ENCODE peak calls at places on chromosomes 6 and 20, in eight cellular contexts. Z is heart right ventricle, P is lower lobe of right lung, R is HCT116, G is fibroblast of lung, U is SK-N-SH, X is brain microvascular endothelial cell, J is GM23338. K is an unnamed sample. For H3K36me3, the result is how much of the 10 kb centered on the place peaks cover.

GRCh38 chr6:105793132-105793531 is 293.0 kb upstream of the PRDM1 start:
- DNase-seq in Z (no peak), P (no peak), R (no peak), G (no peak), U (no peak), X (no peak), J (no peak), K (no peak)

GRCh38 chr20:34922654-34923381 is 32.8 kb downstream of the GSS start:
- DNase-seq in Z (peak), P (no peak), R (no peak), G (peak), U (no peak), X (peak), J (no peak), K (peak)

GRCh38 chr6:88683734-88684133 is 279.7 kb downstream of the RNGTT start:
- DNase-seq in Z (no peak), P (no peak), R (no peak), G (peak), U (no peak), X (peak), J (no peak), K (no peak)

GRCh38 chr6:82741996-82742385 is 323.6 kb downstream of the UBE3D start:
- DNase-seq in Z (no peak), P (no peak), R (no peak), G (no peak), U (no peak), X (no peak), J (peak), K (no peak)

GRCh38 chr6:53300656-53301551 is 47.8 kb downstream of the ELOVL5 start:
- DNase-seq in Z (peak), P (peak), R (no peak), G (peak), U (no peak), X (no peak), J (no peak), K (peak)

GRCh38 chr20:45370571-45371204 is 7.4 kb downstream of the TP53TG5 start:
- DNase-seq in Z (no peak), P (no peak), R (no peak), G (no peak), U (no peak), X (no peak), J (no peak), K (no peak)

GRCh38 chr6:5085638-5086293 is 625 bp downstream of the PPP1R3G start:
- DNase-seq in Z (no peak), P (no peak), R (no peak), G (peak), U (peak), X (no peak), J (peak), K (peak)

GRCh38 chr6:131958551-131959470 is 7.6 kb upstream of the CCN2 start:
- DNase-seq in Z (no peak), P (no peak), R (no peak), G (peak), U (no peak), X (no peak), J (no peak), K (no peak)

GRCh38 chr20:56400001-56400640 is 7.7 kb downstream of the CSTF1 start:
- DNase-seq in Z (peak), P (no peak), R (peak), G (peak), U (peak), X (peak), J (peak), K (peak)

GRCh38 chr6:33856655-33857054 is 52.9 kb upstream of the MLN start:
- DNase-seq in Z (no peak), P (no peak), R (no peak), G (no peak), U (no peak), X (no peak), J (no peak), K (no peak)

GRCh38 chr20:50850721-50851286 is 55.9 kb downstream of the BCAS4 start:
- DNase-seq in Z (no peak), P (no peak), R (no peak), G (no peak), U (no peak), X (no peak), J (peak), K (no peak)

GRCh38 chr6:131053546-131054240 is 9.4 kb downstream of the EPB41L2 start:
- DNase-seq in Z (no peak), P (no peak), R (no peak), G (peak), U (no peak), X (no peak), J (no peak), K (no peak)

GRCh38 chr20:37225146-37225545 is 36.5 kb downstream of the GHRH start:
- DNase-seq in Z (no peak), P (no peak), R (no peak), G (no peak), U (no peak), X (no peak), J (no peak), K (no peak)
- H3K36me3 ChIP-seq in Z (half or more), P (half or more), R (half or more), G (under half), U (half or more), X (half or more), J (half or more), K (half or more)

GRCh38 chr6:169960891-169961611 is 209.6 kb downstream of the ERMARD start:
- DNase-seq in Z (no peak), P (no peak), R (no peak), G (no peak), U (peak), X (no peak), J (no peak), K (no peak)

GRCh38 chr6:169960003-169960344 is 208.6 kb downstream of the ERMARD start:
- DNase-seq in Z (no peak), P (no peak), R (no peak), G (no peak), U (peak), X (no peak), J (no peak), K (no peak)

GRCh38 chr6:169958510-169958909 is 207.1 kb downstream of the ERMARD start:
- DNase-seq in Z (no peak), P (no peak), R (no peak), G (no peak), U (no peak), X (no peak), J (no peak), K (no peak)

GRCh38 chr6:169960531-169960890 is 209.1 kb downstream of the ERMARD start:
- DNase-seq in Z (no peak), P (no peak), R (no peak), G (no peak), U (peak), X (no peak), J (no peak), K (no peak)

GRCh38 chr6:169959129-169960002 is 207.9 kb downstream of the ERMARD start:
- DNase-seq in Z (no peak), P (peak), R (no peak), G (no peak), U (peak), X (no peak), J (peak), K (no peak)
- H3K36me3 ChIP-seq in Z (under half), P (under half), R (under half), G (under half), U (under half), X (under half), J (under half), K (under half)

GRCh38 chr6:302760-303159 is 10.5 kb downstream of the DUSP22 start:
- DNase-seq in Z (no peak), P (no peak), R (no peak), G (no peak), U (no peak), X (no peak), J (no peak), K (no peak)

GRCh38 chr6:303263-303662 is 11.0 kb downstream of the DUSP22 start:
- DNase-seq in Z (no peak), P (no peak), R (no peak), G (no peak), U (no peak), X (no peak), J (no peak), K (no peak)

GRCh38 chr6:300494-301198 is 8.4 kb downstream of the DUSP22 start:
- DNase-seq in Z (no peak), P (no peak), R (no peak), G (no peak), U (no peak), X (no peak), J (no peak), K (no peak)

GRCh38 chr6:301526-301925 is 9.2 kb downstream of the DUSP22 start:
- DNase-seq in Z (no peak), P (no peak), R (no peak), G (no peak), U (no peak), X (no peak), J (no peak), K (no peak)

GRCh38 chr6:301929-302705 is 9.8 kb downstream of the DUSP22 start:
- DNase-seq in Z (no peak), P (no peak), R (no peak), G (no peak), U (no peak), X (no peak), J (no peak), K (no peak)
- H3K36me3 ChIP-seq in Z (under half), P (under half), R (under half), G (under half), U (under half), X (under half), J (under half), K (under half)

DNA sequence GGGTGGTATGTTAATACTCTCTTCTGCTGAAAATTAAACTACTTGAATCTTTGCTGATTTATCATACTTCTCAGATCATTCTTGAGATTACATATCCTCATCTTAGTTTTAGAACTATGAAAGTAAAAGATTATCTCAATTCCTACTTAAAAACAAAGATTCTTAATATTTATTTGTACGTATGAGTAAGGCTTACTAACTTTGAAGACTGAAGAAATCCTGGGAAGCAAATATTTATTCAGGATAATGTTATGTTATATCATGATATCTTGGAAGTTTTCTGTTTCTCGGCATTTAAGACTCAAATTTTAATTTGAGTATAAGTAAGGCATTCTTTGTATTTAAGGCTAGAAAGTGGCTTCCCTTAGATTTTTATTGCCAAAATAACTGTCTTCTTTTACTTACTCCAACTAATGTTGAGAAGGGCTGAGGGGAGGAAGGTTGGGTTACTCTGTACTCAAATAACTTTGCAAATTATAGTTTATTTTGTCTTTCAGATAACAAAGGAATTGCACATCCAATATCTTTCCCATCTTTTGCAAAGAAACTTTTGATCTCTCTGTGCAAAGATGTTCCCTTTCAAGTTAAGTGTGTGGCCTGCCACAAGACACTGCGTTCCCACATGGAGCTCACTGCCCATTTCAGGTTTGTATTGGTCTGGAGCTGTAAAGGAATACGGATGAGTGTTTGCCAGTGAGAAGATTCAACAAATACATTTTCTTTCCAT is 30.5 kb upstream of the BAG2 start:
- DNase-seq in Z (no peak), P (no peak), R (no peak), G (no peak), U (no peak), X (no peak), J (no peak), K (no peak)
- H3K36me3 ChIP-seq in Z (half or more), P (under half), R (under half), G (under half), U (under half), X (under half), J (under half), K (under half)

DNA sequence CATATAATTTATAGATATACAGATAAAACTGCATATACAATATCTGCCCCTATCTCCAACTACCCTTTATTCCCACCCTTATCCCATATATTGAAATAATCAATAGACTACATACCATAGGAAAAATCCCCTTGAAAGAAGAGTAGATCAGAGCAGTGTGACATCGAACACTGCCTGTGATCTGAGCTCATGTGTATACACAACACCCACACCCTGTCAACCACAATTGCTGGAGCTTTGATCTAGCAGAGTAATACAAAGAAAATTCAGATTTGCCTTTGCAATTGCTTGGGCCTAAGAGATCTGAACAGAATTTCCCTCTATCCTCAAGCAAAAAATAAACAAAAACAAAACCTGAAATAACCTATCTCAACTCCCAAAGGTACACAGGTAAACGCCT is 119.3 kb downstream of the ASCC3 start:
- DNase-seq in Z (no peak), P (no peak), R (no peak), G (peak), U (no peak), X (no peak), J (no peak), K (no peak)
- H3K36me3 ChIP-seq in Z (half or more), P (under half), R (under half), G (under half), U (half or more), X (under half), J (under half), K (under half)

GRCh38 chr20:31707994-31708744 is 14.5 kb downstream of the BCL2L1 start:
- DNase-seq in Z (peak), P (peak), R (no peak), G (no peak), U (no peak), X (no peak), J (peak), K (no peak)
- H3K36me3 ChIP-seq in Z (half or more), P (half or more), R (half or more), G (under half), U (half or more), X (under half), J (under half), K (under half)

DNA sequence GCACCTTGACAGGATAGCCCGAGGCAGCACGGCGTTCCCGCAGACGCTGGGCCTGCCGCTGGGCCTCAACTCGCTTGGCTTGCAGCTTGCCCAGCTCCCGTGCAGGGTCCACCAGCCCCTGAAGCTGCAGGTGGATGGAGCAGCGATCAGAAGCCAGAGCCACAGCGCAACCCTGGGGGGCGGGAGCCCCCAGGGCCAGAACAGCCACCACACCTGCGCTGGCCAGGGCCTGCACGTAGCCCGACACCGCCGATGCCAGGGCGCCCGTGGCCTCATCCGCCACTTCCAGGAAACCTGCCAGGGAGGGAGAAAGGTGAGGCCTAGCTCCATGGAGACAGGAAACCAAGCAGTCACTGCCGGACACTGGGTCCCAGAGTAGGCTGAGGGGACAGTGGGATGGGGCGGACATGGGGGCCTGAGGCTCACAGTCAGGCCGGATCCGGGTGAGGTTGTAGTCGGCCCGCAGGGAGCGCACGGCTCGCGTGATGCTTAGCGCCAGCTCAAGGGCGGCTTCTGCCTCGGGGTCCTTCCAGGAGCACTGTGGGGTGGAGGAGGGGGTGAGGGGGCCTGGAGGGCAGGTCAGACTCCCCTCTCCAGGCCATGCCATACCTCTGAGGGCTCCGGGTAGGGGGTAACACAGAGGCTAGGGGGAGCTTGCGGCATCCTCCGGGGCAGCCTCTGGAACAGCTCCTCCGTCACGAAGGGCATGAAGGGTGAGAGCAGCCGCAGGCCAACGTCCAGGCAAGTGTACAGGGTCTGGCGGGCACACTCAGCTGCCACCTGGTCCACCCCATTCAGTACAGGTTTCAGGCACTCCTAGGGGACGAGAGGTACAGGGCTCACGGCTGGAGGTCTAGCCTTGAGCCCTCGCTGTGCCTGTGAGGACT is 2.1 kb upstream of the VWA7 start:
- DNase-seq in Z (no peak), P (no peak), R (no peak), G (no peak), U (no peak), X (no peak), J (no peak), K (no peak)
- H3K36me3 ChIP-seq in Z (half or more), P (half or more), R (under half), G (under half), U (half or more), X (half or more), J (under half), K (under half)

DNA sequence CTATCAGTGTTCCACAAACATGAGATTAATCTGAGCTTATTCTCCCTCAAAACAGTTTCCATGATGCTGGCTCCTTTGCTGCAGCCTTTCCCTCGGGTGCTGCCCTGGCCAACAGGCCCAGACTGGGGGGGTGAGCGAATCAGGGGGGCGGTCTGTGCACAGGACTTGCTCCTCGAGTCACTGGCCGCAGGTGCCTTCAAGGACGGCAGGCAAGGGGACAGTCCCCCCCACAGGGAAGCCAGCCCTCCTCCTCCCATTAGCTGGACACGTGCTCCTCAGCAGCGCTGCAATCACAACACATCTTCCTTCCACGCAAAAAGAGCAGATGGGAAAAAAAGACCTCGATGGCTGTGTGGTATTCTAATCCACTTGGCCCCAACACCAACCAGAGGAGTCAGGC is 10.0 kb downstream of the YTHDF1 start:
- DNase-seq in Z (no peak), P (no peak), R (no peak), G (no peak), U (no peak), X (no peak), J (no peak), K (no peak)
- H3K36me3 ChIP-seq in Z (half or more), P (half or more), R (half or more), G (under half), U (half or more), X (half or more), J (under half), K (half or more)

GRCh38 chr6:68701159-68701558 is 66.1 kb downstream of the ADGRB3 start:
- DNase-seq in Z (no peak), P (no peak), R (no peak), G (no peak), U (no peak), X (no peak), J (no peak), K (no peak)
- H3K36me3 ChIP-seq in Z (under half), P (under half), R (under half), G (under half), U (under half), X (under half), J (under half), K (under half)

DNA sequence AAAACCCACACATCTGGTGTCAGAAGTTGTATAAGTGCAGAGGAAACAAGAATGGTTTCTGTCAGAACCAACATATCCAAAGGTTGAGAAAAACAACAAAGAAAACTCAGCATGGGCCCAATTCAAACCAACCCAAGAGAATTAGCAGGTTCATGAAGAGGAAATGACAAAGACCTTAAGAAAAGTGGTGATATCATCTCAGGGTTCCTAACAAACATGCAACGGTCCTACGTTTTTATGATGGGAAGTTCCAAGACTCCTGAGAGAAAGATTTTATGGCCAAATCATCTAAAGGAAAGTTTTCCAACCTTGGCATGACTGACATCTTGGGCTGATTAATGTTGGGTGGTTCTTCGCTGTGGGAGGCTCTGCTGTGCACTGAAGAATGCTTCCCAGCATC is 23.0 kb downstream of the TFB1M start:
- DNase-seq in Z (no peak), P (no peak), R (no peak), G (no peak), U (no peak), X (no peak), J (no peak), K (no peak)
- H3K36me3 ChIP-seq in Z (half or more), P (half or more), R (under half), G (under half), U (half or more), X (under half), J (under half), K (under half)

K was measured in MG63.